ENCODE peak calls at places on chromosomes 12 and 14, in six cellular contexts. M is A549, Y is H54, R is GM12878, D is K562, S is HepG2. H is an unnamed sample.

GRCh38 chr14:81784084-81784483 is 250.4 kb upstream of the SEL1L start:
- DNase-seq in M (no peak), Y (no peak), R (no peak), D (no peak), S (no peak), H (no peak)

GRCh38 chr14:47438650-47439140 is 236.7 kb downstream of the MDGA2 start:
- DNase-seq in M (no peak), Y (peak; percentile 3), R (no peak), D (no peak), S (no peak), H (no peak)

GRCh38 chr14:105196228-105196960 is 15.3 kb upstream of the NUDT14 start:
- DNase-seq in M (no peak), Y (no peak), R (no peak), D (peak; percentile 25), S (peak; percentile 19), H (no peak)

GRCh38 chr12:14948672-14949071 is 10.3 kb upstream of the ERP27 start:
- DNase-seq in M (no peak), Y (no peak), R (peak; percentile 90), D (peak; percentile 16), S (no peak), H (peak; percentile 12)

GRCh38 chr12:28958553-28959195 is 190.4 kb upstream of the FAR2 start:
- DNase-seq in M (no peak), Y (no peak), R (no peak), D (no peak), S (no peak), H (no peak)

GRCh38 chr12:78864483-78865296 is at the start of gene SYT1:
- DNase-seq in M (peak; percentile 98), Y (peak; percentile 48), R (no peak), D (no peak), S (no peak), H (no peak)

GRCh38 chr12:25796523-25797000 is 161.9 kb upstream of the RASSF8 start:
- DNase-seq in M (no peak), Y (no peak), R (no peak), D (no peak), S (no peak), H (no peak)

GRCh38 chr12:81083906-81084513 is 6.1 kb downstream of the ACSS3 start:
- DNase-seq in M (no peak), Y (no peak), R (no peak), D (no peak), S (no peak), H (no peak)

GRCh38 chr12:113857371-113857770 is 108.8 kb downstream of the RBM19 start:
- DNase-seq in M (no peak), Y (no peak), R (no peak), D (no peak), S (no peak), H (no peak)

GRCh38 chr14:23910081-23910875 is 43.3 kb upstream of the DHRS4 start:
- DNase-seq in M (peak; percentile 69), Y (peak; percentile 47), R (no peak), D (peak; percentile 46), S (peak; percentile 81), H (peak; percentile 36)

GRCh38 chr12:25811656-25812126 is 146.8 kb upstream of the RASSF8 start:
- DNase-seq in M (peak; percentile 13), Y (peak; percentile 9), R (peak; percentile 52), D (no peak), S (no peak), H (no peak)

GRCh38 chr12:123546281-123546680 is 12.8 kb upstream of the RILPL1 start:
- DNase-seq in M (peak; percentile 28), Y (peak; percentile 63), R (no peak), D (no peak), S (no peak), H (no peak)

GRCh38 chr12:100755186-100755585 is 39.4 kb upstream of the ANO4 start:
- DNase-seq in M (no peak), Y (no peak), R (no peak), D (no peak), S (no peak), H (no peak)

GRCh38 chr14:77593501-77593911 is 22.9 kb downstream of the SPTLC2 start:
- DNase-seq in M (no peak), Y (no peak), R (peak; percentile 52), D (no peak), S (no peak), H (no peak)

GRCh38 chr12:6961695-6962284 is 8.7 kb downstream of the PHB2 start:
- DNase-seq in M (peak; percentile 85), Y (peak; percentile 63), R (no peak), D (peak; percentile 90), S (peak; percentile 81), H (peak; percentile 91)

GRCh38 chr12:124551268-124552144 is 15.9 kb downstream of the NCOR2 start:
- DNase-seq in M (no peak), Y (no peak), R (no peak), D (peak; percentile 79), S (no peak), H (peak; percentile 30)

GRCh38 chr14:61555056-61555838 is 140.1 kb upstream of the HIF1A start:
- DNase-seq in M (no peak), Y (no peak), R (no peak), D (no peak), S (no peak), H (no peak)

GRCh38 chr12:44000309-44000952 is 164.6 kb downstream of the TMEM117 start:
- DNase-seq in M (peak; percentile 21), Y (peak; percentile 35), R (no peak), D (peak; percentile 70), S (peak; percentile 81), H (peak; percentile 63)

GRCh38 chr12:84174115-84174514 is 738.5 kb downstream of the SLC6A15 start:
- DNase-seq in M (no peak), Y (no peak), R (no peak), D (no peak), S (no peak), H (no peak)

GRCh38 chr12:101455685-101456084 is 19.5 kb upstream of the SPIC start:
- DNase-seq in M (no peak), Y (no peak), R (no peak), D (no peak), S (no peak), H (no peak)

GRCh38 chr14:24535737-24536136 is 27.7 kb upstream of the CMA1 start:
- DNase-seq in M (no peak), Y (no peak), R (no peak), D (no peak), S (no peak), H (no peak)

GRCh38 chr12:111405856-111406473 is at the start of gene SH2B3:
- DNase-seq in M (peak; percentile 62), Y (no peak), R (no peak), D (no peak), S (no peak), H (no peak)

GRCh38 chr14:98138666-98139065 is 1133.3 kb downstream of the BCL11B start:
- DNase-seq in M (peak; percentile 13), Y (peak; percentile 6), R (no peak), D (peak; percentile 9), S (no peak), H (peak; percentile 47)

GRCh38 chr12:38911611-38912010 is 6.2 kb upstream of the CPNE8 start:
- DNase-seq in M (no peak), Y (no peak), R (no peak), D (no peak), S (no peak), H (no peak)

GRCh38 chr14:100692859-100693558 is 33.7 kb upstream of the DLK1 start:
- DNase-seq in M (peak; percentile 93), Y (peak; percentile 95), R (no peak), D (no peak), S (peak; percentile 65), H (no peak)

GRCh38 chr14:54738009-54738408 is 164.6 kb downstream of the GCH1 start:
- DNase-seq in M (no peak), Y (no peak), R (no peak), D (no peak), S (no peak), H (no peak)

GRCh38 chr12:83641789-83642188 is 955.1 kb downstream of the TMTC2 start:
- DNase-seq in M (no peak), Y (no peak), R (no peak), D (no peak), S (no peak), H (no peak)

GRCh38 chr12:47988073-47989022 is 15.9 kb downstream of the COL2A1 start:
- DNase-seq in M (no peak), Y (no peak), R (no peak), D (no peak), S (no peak), H (no peak)

GRCh38 chr12:94207467-94208432 is 59.4 kb downstream of the PLXNC1 start:
- DNase-seq in M (no peak), Y (no peak), R (peak; percentile 89), D (peak; percentile 59), S (no peak), H (peak; percentile 93)

GRCh38 chr12:25504744-25505143 is 48.3 kb downstream of the LMNTD1 start:
- DNase-seq in M (no peak), Y (no peak), R (no peak), D (no peak), S (no peak), H (no peak)

GRCh38 chr12:81167694-81168093 is 89.8 kb downstream of the ACSS3 start:
- DNase-seq in M (no peak), Y (peak; percentile 1), R (no peak), D (no peak), S (no peak), H (no peak)

GRCh38 chr12:28065374-28065773 is 92.8 kb upstream of the PTHLH start:
- DNase-seq in M (no peak), Y (no peak), R (no peak), D (no peak), S (no peak), H (no peak)

GRCh38 chr12:68745904-68746571 is at the start of gene SLC35E3:
- DNase-seq in M (peak; percentile 95), Y (peak; percentile 93), R (peak; percentile 77), D (peak; percentile 97), S (peak; percentile 88), H (peak; percentile 96)
- TF ChIP-seq POLR2A in M (peak; percentile 85), Y (peak; percentile 79), R (peak; percentile 91), D (peak; percentile 86), S (peak; percentile 74), H (peak; percentile 84)

GRCh38 chr12:54984602-54985376 is at the start of gene TESPA1:
- DNase-seq in M (no peak), Y (no peak), R (peak; percentile 90), D (peak; percentile 65), S (no peak), H (peak; percentile 72)
- TF ChIP-seq POLR2A in M (no peak), Y (no peak), R (peak; percentile 91), D (no peak), S (no peak), H (peak; percentile 85)

DNA sequence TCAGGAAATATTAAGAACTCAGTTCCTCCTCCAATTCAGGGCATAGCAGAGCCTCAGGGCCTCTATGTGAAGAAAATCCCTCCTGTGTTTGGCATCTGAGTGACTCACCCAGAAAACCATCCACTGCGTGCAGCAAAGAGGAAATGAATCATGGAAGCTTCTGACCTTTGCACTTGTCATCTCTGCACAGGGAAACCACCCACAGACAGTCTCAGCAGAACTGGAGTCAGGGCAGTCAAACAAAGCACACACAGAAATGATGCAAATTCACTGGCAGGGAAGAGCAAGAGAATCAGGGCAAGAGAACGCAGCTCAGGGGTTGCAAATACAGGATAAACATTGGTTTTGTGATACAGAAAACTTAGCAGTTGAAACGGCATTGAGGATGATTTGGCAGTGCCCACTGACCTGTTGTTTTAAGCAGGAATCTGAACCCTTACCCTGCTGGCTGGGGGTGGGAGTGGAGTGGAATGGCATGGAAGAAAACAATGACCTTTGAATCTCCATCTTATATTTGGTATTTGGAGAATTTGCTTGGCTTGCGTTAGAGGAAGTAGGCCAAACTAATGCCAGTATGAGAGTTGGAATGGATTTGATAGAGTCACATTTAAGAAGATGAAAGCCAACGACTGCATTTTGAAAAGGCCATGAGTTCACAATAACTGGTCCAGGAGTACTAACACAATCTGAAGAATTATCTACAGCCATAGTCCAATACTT is 53.5 kb downstream of the PHLDA1 start:
- DNase-seq in M (peak; percentile 94), Y (peak; percentile 62), R (peak; percentile 94), D (peak; percentile 82), S (peak; percentile 100), H (peak; percentile 37)
- TF ChIP-seq POLR2A in M (no peak), Y (no peak), R (no peak), D (no peak), S (peak; percentile 41), H (no peak)

GRCh38 chr14:103056322-103057027 is 874 bp downstream of the CDC42BPB start:
- DNase-seq in M (peak; percentile 57), Y (peak; percentile 75), R (no peak), D (peak; percentile 69), S (no peak), H (no peak)
- TF ChIP-seq POLR2A in M (peak; percentile 28), Y (peak; percentile 46), R (no peak), D (no peak), S (no peak), H (no peak)

H was measured in erythroblast.